ENCODE peak calls at places on chromosomes 5 and 9, in five cellular contexts. U is CD4-positive, alpha-beta memory T cell; V is hepatocyte; F is uterus; P is GM12878. G is an unnamed sample. For H3K36me3 and H3K9me3, the result is how much of the 10 kb centered on the place peaks cover.

GRCh38 chr9:108671794-108672193 is 184.0 kb downstream of the ACTL7B start:
- DNase-seq in U (no peak), V (no peak), P (no peak), F (no peak), G (no peak)

GRCh38 chr9:82924243-82924605 is 138.7 kb downstream of the RASEF start:
- DNase-seq in F (no peak), V (no peak), U (no peak), P (no peak), G (no peak)

GRCh38 chr5:135246923-135247795 is 151.9 kb downstream of the MACROH2A1 start:
- DNase-seq in F (peak), P (no peak), U (no peak), V (peak), G (no peak)

GRCh38 chr9:71812385-71812784 is 44.1 kb upstream of the CEMIP2 start:
- DNase-seq in P (no peak), V (no peak), F (no peak), U (no peak), G (no peak)

GRCh38 chr9:137590469-137591383 is at the start of gene ZMYND19:
- DNase-seq in U (peak), P (peak), V (peak), F (peak), G (peak)

GRCh38 chr5:36373527-36374086 is 71.9 kb upstream of the RANBP3L start:
- DNase-seq in V (peak), U (no peak), P (no peak), F (peak), G (no peak)

GRCh38 chr9:35054185-35054835 is 18.1 kb downstream of the VCP start:
- DNase-seq in U (no peak), V (no peak), F (no peak), P (no peak), G (no peak)

GRCh38 chr5:142222881-142223558 is 101.8 kb downstream of the SPRY4 start:
- DNase-seq in U (no peak), P (peak), F (no peak), V (no peak), G (no peak)

GRCh38 chr5:11319851-11320580 is 559.0 kb upstream of the DAP start:
- DNase-seq in V (peak), F (no peak), P (no peak), U (no peak), G (no peak)

GRCh38 chr9:124257865-124258764 is at the start of gene NEK6:
- DNase-seq in U (peak), P (no peak), F (no peak), V (peak), G (no peak)

GRCh38 chr5:38375423-38375822 is 117.1 kb downstream of the EGFLAM start:
- DNase-seq in F (no peak), P (no peak), V (no peak), U (no peak), G (no peak)

GRCh38 chr5:177438468-177438867 is 8.1 kb upstream of the PRR7 start:
- DNase-seq in F (no peak), P (no peak), U (no peak), V (no peak), G (no peak)

GRCh38 chr9:125541840-125542243 is 165.2 kb downstream of the MAPKAP1 start:
- DNase-seq in P (no peak), V (no peak), F (no peak), U (no peak), G (peak)

GRCh38 chr9:26637101-26637500 is 255.5 kb downstream of the CAAP1 start:
- DNase-seq in V (no peak), F (no peak), U (no peak), P (no peak), G (peak)

GRCh38 chr9:86452194-86452828 is 98.1 kb upstream of the TUT7 start:
- DNase-seq in U (no peak), P (no peak), F (no peak), V (no peak), G (no peak)

GRCh38 chr5:120457839-120458507 is 6.1 kb upstream of the PRR16 start:
- DNase-seq in P (peak), U (peak), V (peak), F (peak), G (peak)
- H3K4me3 ChIP-seq in P (no peak), U (peak), V (no peak), F (no peak), G (peak)

DNA sequence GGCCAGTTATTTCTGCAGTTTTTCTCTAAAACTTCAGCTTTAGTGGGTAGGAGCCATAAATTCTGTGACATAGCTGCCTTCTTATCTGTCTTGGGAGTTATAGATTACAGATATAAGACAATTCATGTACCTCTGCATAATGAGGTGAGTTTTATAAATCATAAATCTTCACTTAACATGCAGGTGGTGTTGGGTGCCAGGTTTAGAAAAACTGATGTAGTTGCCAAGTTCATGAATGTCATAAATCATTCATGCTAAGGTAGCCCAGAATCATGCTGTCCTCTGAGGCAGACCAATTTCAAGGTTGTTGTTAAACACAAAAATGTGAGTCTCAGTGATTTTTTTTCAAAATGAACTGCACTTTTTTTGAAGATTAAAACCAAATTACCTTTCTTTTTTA is 10.0 kb upstream of the HSPA9 start:
- DNase-seq in V (no peak), U (no peak), F (no peak), P (no peak), G (no peak)
- H3K36me3 ChIP-seq in V (under half), U (under half), F (under half), P (under half), G (under half)

GRCh38 chr5:176427971-176428370 is 11.6 kb upstream of the CLTB start:
- DNase-seq in V (no peak), P (no peak), U (no peak), F (no peak), G (no peak)

GRCh38 chr5:176424181-176424580 is 7.8 kb upstream of the CLTB start:
- DNase-seq in F (no peak), U (no peak), P (no peak), V (no peak), G (no peak)

GRCh38 chr5:176425791-176426190 is 9.5 kb upstream of the CLTB start:
- DNase-seq in P (no peak), V (no peak), U (no peak), F (no peak), G (peak)

GRCh38 chr5:176420972-176421544 is 4.7 kb upstream of the CLTB start:
- DNase-seq in P (no peak), V (no peak), U (no peak), F (no peak), G (peak)

DNA sequence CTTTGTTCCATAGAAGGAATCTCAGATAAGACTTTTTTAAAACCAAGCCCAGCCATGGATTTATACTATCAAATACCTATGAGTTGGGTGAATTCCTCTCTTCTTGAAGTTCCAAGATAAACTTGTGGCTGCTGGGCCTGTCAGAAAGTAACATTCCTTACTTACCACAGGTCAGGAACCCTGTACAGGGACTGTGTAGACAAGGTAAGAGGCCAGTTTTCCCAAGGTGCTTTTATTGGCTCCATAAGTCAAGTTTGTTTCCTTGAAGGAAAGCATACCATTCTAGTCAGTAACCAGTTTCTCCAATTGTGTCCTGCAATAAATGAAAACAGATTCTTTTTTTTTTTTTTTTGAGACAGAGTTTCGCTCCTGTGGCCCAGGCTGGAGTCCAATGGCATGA is 8.8 kb upstream of the CLTB start:
- DNase-seq in P (no peak), V (peak), F (no peak), U (no peak), G (no peak)
- H3K9me3 ChIP-seq in P (under half), V (under half), F (under half), U (under half), G (under half)

DNA sequence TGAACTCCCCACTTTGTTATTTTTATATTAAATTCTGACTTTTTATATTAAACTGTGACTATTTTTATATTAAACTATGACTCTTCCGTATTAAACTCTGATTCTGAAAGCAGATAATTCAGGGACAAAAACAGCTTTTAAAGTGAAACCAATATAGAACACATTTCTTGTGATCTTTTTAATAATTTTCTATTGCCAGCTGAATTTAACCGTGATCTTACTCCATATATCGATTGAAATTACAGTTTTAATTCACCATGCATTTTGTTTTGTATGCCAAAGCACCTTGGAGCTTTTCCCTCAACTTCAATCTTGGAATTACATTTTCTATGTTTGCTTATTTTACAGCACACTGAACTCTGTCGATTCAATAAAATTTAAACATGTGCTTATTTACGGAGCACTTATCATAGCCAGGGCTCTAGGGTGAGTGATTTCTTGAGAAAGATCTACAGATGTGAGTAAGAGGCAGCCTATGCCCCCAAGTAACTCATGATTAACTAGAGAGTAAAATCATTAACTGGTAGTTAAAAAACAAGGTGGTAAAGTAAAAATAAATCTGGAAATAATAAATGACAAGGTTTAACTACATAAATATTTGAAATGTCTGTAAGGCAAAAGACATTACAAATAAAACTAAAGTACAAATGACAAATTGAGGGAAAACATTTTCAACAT is 72.9 kb upstream of the ALDH1B1 start:
- DNase-seq in P (no peak), V (no peak), F (no peak), U (no peak), G (no peak)
- H3K4me3 ChIP-seq in P (no peak), V (no peak), F (no peak), U (no peak), G (no peak)

G was measured in HAP-1.